ENCODE peak calls at places on chromosomes 16 and 17, in eight cellular contexts. F, O, K, A, G, Z, N and E are unnamed samples.

GRCh38 chr16:2584742-2585650 is 47.2 kb downstream of the PDPK1 start:
- DNase-seq in N (no peak), A (no peak), O (no peak), K (no peak), G (peak), Z (no peak), F (no peak), E (peak)

GRCh38 chr16:78837706-78838105 is 738.3 kb downstream of the WWOX start:
- DNase-seq in A (no peak), Z (no peak), G (no peak), O (no peak), F (no peak), N (no peak), K (no peak), E (no peak)

GRCh38 chr17:66228887-66229782 is at the start of gene APOH:
- DNase-seq in K (no peak), Z (peak), G (no peak), O (no peak), N (no peak), A (no peak), F (no peak), E (no peak)

GRCh38 chr16:67283039-67283825 is 3.9 kb downstream of the PLEKHG4 start:
- DNase-seq in F (no peak), A (no peak), Z (no peak), N (no peak), O (peak), K (peak), G (peak), E (no peak)

GRCh38 chr17:55420776-55421178 is 858 bp downstream of the MMD start:
- DNase-seq in Z (peak), N (peak), A (peak), G (no peak), K (peak), F (peak), O (peak), E (peak)

GRCh38 chr16:3007059-3007956 is 5.4 kb upstream of the CLDN9 start:
- DNase-seq in F (no peak), G (no peak), N (peak), O (no peak), Z (peak), K (no peak), A (no peak), E (no peak)

GRCh38 chr17:41048441-41048840 is 1.3 kb upstream of the KRTAP2-1 start:
- DNase-seq in F (no peak), G (peak), Z (no peak), K (peak), A (no peak), O (no peak), N (no peak), E (no peak)

GRCh38 chr17:72661093-72661944 is 431.2 kb downstream of the SLC39A11 start:
- DNase-seq in A (no peak), Z (peak), O (no peak), F (no peak), G (no peak), N (no peak), K (no peak), E (no peak)

GRCh38 chr16:2005646-2006045 is 4.0 kb downstream of the ZNF598 start:
- DNase-seq in G (no peak), F (no peak), K (no peak), Z (no peak), N (no peak), O (no peak), A (no peak), E (no peak)

GRCh38 chr16:81492307-81492706 is 47.7 kb downstream of the CMIP start:
- DNase-seq in Z (no peak), G (no peak), A (no peak), N (no peak), F (no peak), K (no peak), O (no peak), E (no peak)

GRCh38 chr16:15946257-15947044 is 3.0 kb upstream of the ABCC1 start:
- DNase-seq in O (no peak), F (no peak), G (peak), A (no peak), N (no peak), Z (no peak), K (peak), E (no peak)

GRCh38 chr17:27343294-27343693 is 49.4 kb downstream of the WSB1 start:
- DNase-seq in F (no peak), N (no peak), A (no peak), O (no peak), Z (no peak), K (no peak), G (no peak), E (no peak)

GRCh38 chr16:88442811-88443576 is 10.1 kb upstream of the ZFPM1 start:
- DNase-seq in N (peak), Z (peak), F (peak), K (peak), O (peak), A (peak), G (peak), E (peak)

GRCh38 chr16:23081675-23082119 is 67.6 kb downstream of the USP31 start:
- DNase-seq in N (no peak), Z (no peak), O (no peak), K (no peak), G (peak), A (no peak), F (no peak), E (no peak)

GRCh38 chr16:30053376-30054015 is 12.1 kb upstream of the ALDOA start:
- DNase-seq in Z (no peak), G (peak), A (no peak), K (peak), O (no peak), F (no peak), N (no peak), E (no peak)

GRCh38 chr16:79510879-79511278 is 89.7 kb downstream of the MAF start:
- DNase-seq in F (no peak), Z (no peak), A (no peak), K (no peak), G (no peak), N (no peak), O (no peak), E (no peak)

DNA sequence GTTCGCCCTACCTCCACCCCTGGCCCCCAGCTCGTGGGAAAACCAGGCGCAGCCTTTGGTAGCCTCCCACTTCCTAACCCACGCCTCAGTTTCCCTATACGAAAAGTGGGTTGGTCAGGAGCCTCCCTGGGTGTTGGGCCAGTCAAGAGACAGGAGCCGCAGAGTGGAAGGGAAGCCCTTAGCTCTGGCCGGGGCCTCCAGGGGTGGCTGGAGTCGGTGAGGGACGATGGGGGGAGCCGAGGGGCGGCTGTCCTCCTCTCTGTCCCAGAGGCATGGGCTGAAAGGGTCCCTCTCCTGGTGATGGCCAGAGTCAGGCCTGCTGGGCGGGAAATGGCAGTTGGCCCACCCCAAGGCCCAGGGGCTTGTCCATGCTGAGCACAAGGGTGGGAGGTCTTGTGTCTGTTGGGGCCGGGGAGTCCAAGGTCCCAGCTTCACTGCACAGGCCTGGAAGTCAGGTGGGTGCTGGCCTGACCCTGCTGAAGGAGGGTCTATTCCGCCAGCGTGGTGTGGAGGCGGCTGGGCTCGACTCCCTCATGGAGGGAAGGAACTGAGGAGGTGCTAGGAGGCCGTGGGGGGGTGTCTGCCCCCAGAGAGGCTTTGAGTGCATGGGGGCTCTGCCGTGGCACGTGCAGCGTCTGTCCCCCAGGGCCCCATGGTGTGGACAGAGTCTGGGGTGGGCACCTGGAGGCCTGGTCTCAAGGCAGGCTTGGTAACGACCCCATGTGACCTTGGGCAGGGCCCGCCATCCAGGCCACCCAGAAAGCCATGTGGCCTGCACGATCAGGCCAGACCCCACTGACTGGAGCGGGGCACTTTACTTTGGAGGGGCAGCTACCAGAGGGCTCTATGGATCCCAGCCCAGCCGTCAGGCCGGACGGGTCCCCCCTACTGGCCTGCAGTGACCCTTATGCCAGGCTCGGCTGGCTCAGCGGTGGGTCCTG is 1.1 kb downstream of the SLC16A3 start:
- DNase-seq in K (peak), O (peak), G (no peak), F (no peak), N (peak), Z (no peak), A (no peak), E (no peak)
- H3K27ac ChIP-seq in K (peak), O (peak), G (peak), F (peak), N (peak), Z (no peak), A (no peak), E (peak)

DNA sequence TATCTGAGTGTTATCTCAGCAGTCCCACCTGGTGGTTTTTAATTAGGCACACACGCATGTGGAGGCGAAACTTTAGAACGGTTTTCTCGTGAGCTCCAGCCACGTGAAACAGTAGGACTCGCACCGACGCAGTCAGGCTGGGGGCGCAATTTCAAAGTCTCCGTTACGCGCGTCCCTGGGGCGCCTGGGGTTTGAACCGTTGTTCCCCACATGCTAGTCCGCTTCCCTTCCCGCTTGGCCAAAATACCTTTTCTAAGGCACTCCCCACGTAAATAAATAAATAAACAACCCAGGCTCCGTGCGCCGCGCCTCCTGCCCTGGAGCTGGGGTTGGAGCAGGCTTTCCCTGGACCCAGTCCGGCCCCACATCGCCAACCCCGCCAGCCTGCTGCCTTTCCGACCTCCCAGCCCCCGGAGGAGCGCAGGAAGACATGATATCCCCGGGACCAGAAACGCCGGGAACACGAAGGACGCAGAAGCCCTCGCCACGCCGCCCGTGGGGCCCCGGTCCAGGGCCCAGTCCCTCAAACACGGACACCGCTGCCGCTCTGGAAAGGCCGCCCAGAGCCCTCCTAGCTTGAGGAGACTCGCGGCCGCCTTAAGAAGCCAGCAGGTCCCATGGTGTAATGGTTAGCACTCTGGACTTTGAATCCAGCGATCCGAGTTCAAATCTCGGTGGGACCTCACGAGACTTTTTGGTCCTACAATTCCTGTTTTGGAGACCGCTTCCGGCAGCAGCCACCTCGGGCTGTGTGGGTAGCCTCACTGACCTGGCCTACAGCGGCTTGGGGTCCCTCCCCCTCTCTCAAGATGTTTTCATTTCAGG is 18.2 kb downstream of the GNGT2 start:
- DNase-seq in G (peak), K (peak), F (peak), O (peak), Z (peak), A (peak), N (peak), E (peak)
- H3K27ac ChIP-seq in G (peak), K (peak), F (peak), O (peak), Z (peak), A (peak), N (peak), E (peak)

GRCh38 chr16:68993421-68993820 is 112.0 kb upstream of the HAS3 start:
- DNase-seq in K (no peak), G (no peak), F (no peak), A (no peak), Z (peak), N (no peak), O (no peak), E (no peak)
- H3K27ac ChIP-seq in K (peak), G (peak), F (no peak), A (no peak), Z (no peak), N (peak), O (no peak), E (no peak)

DNA sequence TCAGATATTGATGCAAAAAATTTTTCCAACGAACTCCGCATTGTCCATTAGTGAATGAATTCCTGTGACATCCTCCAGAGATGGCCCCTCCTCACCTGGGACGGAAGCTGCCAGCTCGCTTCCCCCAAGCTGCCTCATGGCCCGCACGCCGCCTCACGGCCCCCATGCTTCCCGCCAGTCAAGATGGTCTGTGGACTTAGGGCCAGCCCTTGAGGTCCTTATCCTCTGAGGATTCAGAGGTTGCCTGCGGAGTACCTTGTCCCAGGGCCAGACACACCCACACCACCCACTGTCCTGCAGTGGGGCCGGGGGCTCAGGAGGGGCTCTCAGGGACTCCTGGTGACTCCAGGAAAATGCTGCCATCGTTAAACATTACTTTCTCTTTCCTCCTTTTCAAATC is 73.6 kb downstream of the SEC14L1 start:
- DNase-seq in F (no peak), O (no peak), Z (no peak), N (no peak), K (no peak), G (no peak), A (no peak), E (no peak)
- H3K27ac ChIP-seq in F (no peak), O (no peak), Z (no peak), N (no peak), K (no peak), G (no peak), A (no peak), E (no peak)

GRCh38 chr16:8955828-8956227 is 7.9 kb downstream of the USP7 start:
- DNase-seq in K (peak), A (no peak), G (no peak), Z (no peak), N (no peak), O (no peak), F (no peak), E (no peak)
- H3K27ac ChIP-seq in K (no peak), A (no peak), G (no peak), Z (no peak), N (peak), O (no peak), F (no peak), E (peak)

GRCh38 chr17:80872999-80873951 is 118.4 kb upstream of the CHMP6 start:
- DNase-seq in A (no peak), Z (no peak), F (no peak), K (peak), N (peak), G (no peak), O (peak), E (peak)
- H3K27ac ChIP-seq in A (no peak), Z (no peak), F (no peak), K (no peak), N (no peak), G (no peak), O (no peak), E (peak)

DNA sequence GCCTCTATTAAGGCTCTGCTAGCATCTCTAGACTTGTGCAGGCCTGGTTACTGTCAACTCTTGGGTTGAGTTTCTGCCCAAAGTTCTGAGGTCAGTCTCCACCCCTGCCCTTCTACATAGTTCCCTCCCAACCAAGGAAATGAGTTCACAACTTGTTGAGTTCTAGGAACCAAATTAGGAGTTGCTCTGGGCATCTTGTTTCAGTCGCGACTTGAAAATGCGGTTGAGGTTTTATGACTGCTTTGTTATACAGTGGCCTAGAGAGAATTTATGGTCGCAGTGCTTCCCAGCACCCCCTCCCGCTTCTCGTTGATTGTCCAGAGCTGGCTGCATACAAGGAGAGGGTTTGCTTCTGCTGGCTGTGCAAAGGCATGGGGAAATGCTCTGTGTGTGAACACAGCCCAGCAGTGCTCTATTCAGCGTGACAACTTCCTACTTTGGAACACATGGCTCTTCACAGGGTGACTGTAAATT is 20.2 kb downstream of the GNAO1 start:
- DNase-seq in F (no peak), N (peak), A (no peak), Z (no peak), K (peak), G (no peak), O (no peak), E (no peak)
- H3K27ac ChIP-seq in F (no peak), N (peak), A (no peak), Z (no peak), K (no peak), G (no peak), O (no peak), E (peak)

GRCh38 chr16:31471875-31472558 is at the start of gene TGFB1I1:
- DNase-seq in G (peak), K (peak), N (peak), Z (no peak), A (no peak), F (no peak), O (no peak), E (peak)

GRCh38 chr16:31471241-31471874 is 594 bp upstream of the TGFB1I1 start:
- DNase-seq in K (peak), G (peak), A (no peak), F (no peak), N (no peak), Z (no peak), O (no peak), E (no peak)

GRCh38 chr16:31473300-31474052 is 1.5 kb downstream of the TGFB1I1 start:
- DNase-seq in O (no peak), F (no peak), G (no peak), A (no peak), N (no peak), K (no peak), Z (no peak), E (no peak)

GRCh38 chr16:31474173-31474714 is 2.3 kb downstream of the TGFB1I1 start:
- DNase-seq in N (no peak), K (peak), O (no peak), G (peak), A (no peak), F (no peak), Z (no peak), E (no peak)

GRCh38 chr16:31472559-31473203 is 729 bp downstream of the TGFB1I1 start:
- DNase-seq in O (no peak), G (peak), K (peak), Z (peak), N (peak), F (no peak), A (no peak), E (peak)
- H3K27ac ChIP-seq in O (no peak), G (peak), K (peak), Z (no peak), N (peak), F (no peak), A (no peak), E (peak)

DNA sequence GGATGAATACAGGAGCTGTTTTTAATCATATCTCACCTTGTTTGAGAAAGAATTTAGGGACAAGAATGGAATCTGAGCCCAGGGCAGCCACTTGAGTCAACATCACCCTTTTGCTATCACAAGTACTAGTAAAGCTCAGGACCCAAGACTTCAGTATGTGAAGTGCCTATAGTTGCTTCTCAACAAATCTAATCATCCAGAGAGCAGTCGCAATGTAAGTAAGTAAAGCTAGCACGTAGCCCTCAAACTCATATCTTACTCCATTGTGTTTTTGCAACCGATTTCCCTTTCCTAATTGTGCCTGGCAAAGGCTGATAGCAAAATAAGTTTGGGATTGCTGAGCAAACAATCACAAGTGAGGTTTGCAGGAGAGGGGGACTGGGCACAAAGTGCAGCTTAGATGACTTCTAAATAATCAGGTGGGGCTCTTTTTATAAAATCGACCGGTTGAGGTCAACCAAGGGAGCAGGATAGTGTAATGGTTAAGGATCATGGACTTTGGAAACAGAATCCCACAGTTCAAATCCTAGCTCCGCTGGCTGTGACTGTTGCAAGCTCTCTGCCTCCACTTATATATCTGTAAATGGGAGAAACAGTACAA is 13.0 kb downstream of the TOB1 start:
- DNase-seq in Z (peak), A (no peak), G (no peak), N (no peak), F (no peak), O (no peak), K (no peak), E (no peak)
- H3K27ac ChIP-seq in Z (no peak), A (no peak), G (no peak), N (peak), F (no peak), O (no peak), K (no peak), E (peak)

GRCh38 chr16:424033-424622 is 1.3 kb upstream of the RAB11FIP3 start:
- DNase-seq in A (no peak), N (peak), Z (peak), F (no peak), K (peak), O (no peak), G (peak), E (peak)
- H3K27ac ChIP-seq in A (no peak), N (peak), Z (no peak), F (no peak), K (peak), O (peak), G (peak), E (peak)